ENCODE peak calls at places on chromosomes 7 and 10, in ten cellular contexts. X is PC-9, M is colonic mucosa, D is AG09309, I is fibroblast of pulmonary artery, Q is PC-3, K is K562, A is lower lobe of right lung, L is brain microvascular endothelial cell, S is HFF-Myc. W is an unnamed sample.

GRCh38 chr7:157502701-157503111 is 165.9 kb downstream of the DNAJB6 start:
- DNase-seq in X (no peak), M (no peak), D (no peak), I (peak; percentile 34), Q (peak; percentile 6), K (no peak), A (no peak), L (peak; percentile 72), S (no peak), W (no peak)

GRCh38 chr10:75101416-75102251 is 9.8 kb upstream of the SAMD8 start:
- DNase-seq in X (no peak), M (no peak), D (no peak), I (no peak), Q (no peak), K (peak; percentile 22), A (no peak), L (no peak), S (no peak), W (no peak)

GRCh38 chr7:95690367-95690947 is 81.9 kb upstream of the DYNC1I1 start:
- DNase-seq in X (peak; percentile 37), M (peak; percentile 32), D (no peak), I (peak; percentile 66), Q (peak; percentile 51), K (peak; percentile 27), A (no peak), L (peak; percentile 51), S (no peak), W (no peak)

GRCh38 chr7:137760111-137760510 is 86.7 kb downstream of the DGKI start:
- DNase-seq in X (no peak), M (no peak), D (no peak), I (peak; percentile 43), Q (no peak), K (no peak), A (no peak), L (no peak), S (no peak), W (no peak)

GRCh38 chr10:102434251-102434913 is 2.0 kb upstream of the CUEDC2 start:
- DNase-seq in X (no peak), M (no peak), D (no peak), I (peak; percentile 84), Q (no peak), K (no peak), A (no peak), L (no peak), S (no peak), W (no peak)

GRCh38 chr10:75476569-75476968 is 45.1 kb downstream of the LRMDA start:
- DNase-seq in X (no peak), M (no peak), D (no peak), I (no peak), Q (no peak), K (no peak), A (no peak), L (no peak), S (no peak), W (no peak)

GRCh38 chr7:77538186-77538907 is 1.3 kb downstream of the PTPN12 start:
- DNase-seq in X (peak; percentile 84), M (peak; percentile 93), D (peak; percentile 54), I (peak; percentile 97), Q (peak; percentile 92), K (peak; percentile 75), A (peak; percentile 89), L (peak; percentile 89), S (peak; percentile 87), W (peak; percentile 96)

GRCh38 chr7:116356979-116357378 is 142.6 kb upstream of the CAV2 start:
- DNase-seq in X (no peak), M (no peak), D (no peak), I (peak; percentile 18), Q (no peak), K (no peak), A (no peak), L (no peak), S (no peak), W (no peak)

GRCh38 chr7:151381083-151381332 is 28.8 kb downstream of the WDR86 start:
- DNase-seq in X (no peak), M (no peak), D (no peak), I (no peak), Q (no peak), K (no peak), A (no peak), L (no peak), S (no peak), W (no peak)

GRCh38 chr7:151383638-151384351 is 26.0 kb downstream of the WDR86 start:
- DNase-seq in X (no peak), M (no peak), D (no peak), I (no peak), Q (no peak), K (no peak), A (no peak), L (no peak), S (no peak), W (no peak)

GRCh38 chr7:101884671-101885596 is 67.5 kb downstream of the CUX1 start:
- DNase-seq in X (no peak), M (no peak), D (no peak), I (no peak), Q (no peak), K (no peak), A (no peak), L (no peak), S (no peak), W (no peak)

GRCh38 chr7:73770002-73770859 is at the start of gene CLDN3:
- DNase-seq in X (peak; percentile 97), M (peak; percentile 95), D (no peak), I (no peak), Q (peak; percentile 92), K (no peak), A (peak; percentile 93), L (no peak), S (no peak), W (no peak)

GRCh38 chr10:48470115-48470892 is 134.6 kb downstream of the ARHGAP22 start:
- DNase-seq in X (no peak), M (peak; percentile 6), D (no peak), I (peak; percentile 53), Q (no peak), K (peak; percentile 73), A (no peak), L (no peak), S (no peak), W (peak; percentile 65)

GRCh38 chr10:116183733-116184447 is 89.1 kb downstream of the GFRA1 start:
- DNase-seq in X (no peak), M (no peak), D (no peak), I (no peak), Q (no peak), K (no peak), A (no peak), L (peak; percentile 25), S (peak; percentile 24), W (no peak)

GRCh38 chr7:40746841-40747556 is 612.2 kb downstream of the SUGCT start:
- DNase-seq in X (no peak), M (no peak), D (no peak), I (no peak), Q (peak; percentile 54), K (no peak), A (no peak), L (no peak), S (no peak), W (no peak)

GRCh38 chr7:7178906-7179305 is 3.4 kb upstream of the C1GALT1 start:
- DNase-seq in X (no peak), M (no peak), D (no peak), I (no peak), Q (peak; percentile 73), K (no peak), A (no peak), L (no peak), S (no peak), W (no peak)

GRCh38 chr7:24024689-24025088 is 259.3 kb upstream of the NPY start:
- DNase-seq in X (no peak), M (no peak), D (no peak), I (no peak), Q (no peak), K (no peak), A (no peak), L (no peak), S (no peak), W (no peak)

GRCh38 chr7:111855842-111856227 is 293.5 kb upstream of the IMMP2L start:
- DNase-seq in X (no peak), M (no peak), D (no peak), I (peak; percentile 65), Q (peak; percentile 12), K (no peak), A (no peak), L (peak; percentile 59), S (no peak), W (no peak)

GRCh38 chr10:74882427-74882826 is 56.0 kb downstream of the KAT6B start:
- DNase-seq in X (no peak), M (no peak), D (no peak), I (peak; percentile 43), Q (peak; percentile 61), K (no peak), A (no peak), L (no peak), S (no peak), W (no peak)

GRCh38 chr10:112754001-112754411 is 196.0 kb upstream of the TCF7L2 start:
- DNase-seq in X (no peak), M (no peak), D (no peak), I (peak; percentile 69), Q (no peak), K (no peak), A (no peak), L (peak; percentile 11), S (no peak), W (no peak)

GRCh38 chr7:18352339-18353255 is 143.0 kb upstream of the HDAC9 start:
- DNase-seq in X (peak; percentile 56), M (peak; percentile 32), D (peak; percentile 41), I (peak; percentile 84), Q (peak; percentile 83), K (peak; percentile 10), A (no peak), L (peak; percentile 57), S (peak; percentile 46), W (peak; percentile 19)

GRCh38 chr7:69182596-69183467 is 415.4 kb upstream of the AUTS2 start:
- DNase-seq in X (no peak), M (no peak), D (no peak), I (no peak), Q (no peak), K (no peak), A (no peak), L (no peak), S (no peak), W (no peak)
- H3K4me3 ChIP-seq in X (no peak overlapping the region), M (no peak overlapping the region), D (no peak overlapping the region), I (no peak overlapping the region), Q (no peak overlapping the region), K (no peak overlapping the region), A (no peak overlapping the region), L (no peak overlapping the region), S (no peak overlapping the region), W (no peak overlapping the region)

GRCh38 chr7:104011829-104012228 is 22.4 kb upstream of the RELN start:
- DNase-seq in X (no peak), M (no peak), D (no peak), I (no peak), Q (no peak), K (no peak), A (no peak), L (no peak), S (no peak), W (no peak)
- TF ChIP-seq CTCF in X (no peak), M (no peak), D (no peak), I (no peak), Q (no peak), K (no peak), A (no peak), L (no peak), S (no peak), W (no peak)

GRCh38 chr10:133334495-133335237 is 2.0 kb downstream of the CALY start:
- DNase-seq in X (no peak), M (no peak), D (no peak), I (no peak), Q (no peak), K (no peak), A (peak; percentile 51), L (no peak), S (no peak), W (no peak)
- H3K4me3 ChIP-seq in X (no peak overlapping the region), M (peak overlapping the region; percentile 30), D (peak overlapping the region; percentile 29), I (peak overlapping the region; percentile 39), Q (no peak overlapping the region), K (peak overlapping the region; percentile 22), A (peak overlapping the region; percentile 45), L (peak overlapping the region; percentile 40), S (peak overlapping the region; percentile 32), W (no peak overlapping the region)

GRCh38 chr10:128210215-128211063 is 84.2 kb upstream of the MKI67 start:
- DNase-seq in X (peak; percentile 12), M (peak; percentile 79), D (no peak), I (peak; percentile 39), Q (peak; percentile 51), K (peak; percentile 80), A (peak; percentile 85), L (no peak), S (no peak), W (peak; percentile 92)
- TF ChIP-seq CTCF in X (no peak), M (peak; percentile 71), D (peak; percentile 52), I (peak; percentile 51), Q (peak; percentile 48), K (peak; percentile 69), A (peak; percentile 66), L (peak; percentile 65), S (peak; percentile 66), W (no peak)

W was measured in lower leg skin.